ENCODE peak calls at places on chromosomes 1 and 21, in ten cellular contexts. I is cardiac muscle cell; F is heart right ventricle; U is mammary epithelial cell; D is stomach; E is tibial nerve; R is thoracic aorta; A is pancreas; Q is ovary; N is CD8-positive, alpha-beta T cell. V is an unnamed sample.

GRCh38 chr1:192730206-192730605 is 78.6 kb upstream of the RGS2 start:
- DNase-seq in I (peak; percentile 68), F (no peak), U (no peak), D (no peak), E (no peak), R (no peak), A (no peak), Q (no peak), N (no peak), V (no peak)

GRCh38 chr1:80656628-80657019 is 1144.1 kb upstream of the ADGRL2 start:
- DNase-seq in I (no peak), F (no peak), U (no peak), D (no peak), E (no peak), R (no peak), A (no peak), Q (no peak), N (no peak), V (no peak)

GRCh38 chr1:53944469-53945182 is 873 bp downstream of the IFT25 start:
- DNase-seq in I (peak; percentile 21), F (no peak), U (peak; percentile 18), D (no peak), E (no peak), R (no peak), A (no peak), Q (peak; percentile 39), N (no peak), V (no peak)

GRCh38 chr1:163035791-163036249 is 33.3 kb upstream of the RGS4 start:
- DNase-seq in I (peak; percentile 55), F (no peak), U (peak; percentile 98), D (no peak), E (no peak), R (no peak), A (no peak), Q (no peak), N (no peak), V (no peak)

GRCh38 chr1:93878501-93878888 is 511 bp downstream of the DNTTIP2 start:
- DNase-seq in I (peak; percentile 18), F (peak; percentile 22), U (peak; percentile 68), D (peak; percentile 67), E (no peak), R (no peak), A (peak; percentile 51), Q (peak; percentile 32), N (peak; percentile 62), V (no peak)

GRCh38 chr1:41278076-41278475 is 36.0 kb upstream of the SCMH1 start:
- DNase-seq in I (no peak), F (no peak), U (no peak), D (no peak), E (no peak), R (no peak), A (no peak), Q (no peak), N (no peak), V (no peak)

GRCh38 chr1:26993237-26994019 is at the start of gene TRNP1:
- DNase-seq in I (peak; percentile 82), F (peak; percentile 59), U (peak; percentile 78), D (peak; percentile 83), E (peak; percentile 50), R (no peak), A (peak; percentile 88), Q (peak; percentile 60), N (peak; percentile 73), V (peak; percentile 79)

GRCh38 chr1:162147760-162148159 is 78.3 kb downstream of the NOS1AP start:
- DNase-seq in I (no peak), F (no peak), U (no peak), D (no peak), E (no peak), R (no peak), A (no peak), Q (no peak), N (no peak), V (no peak)

GRCh38 chr1:56578664-56578962 is 750 bp downstream of the PLPP3 start:
- DNase-seq in I (no peak), F (no peak), U (no peak), D (no peak), E (no peak), R (no peak), A (peak; percentile 51), Q (no peak), N (no peak), V (no peak)

GRCh38 chr1:227268943-227269342 is 49.3 kb downstream of the CDC42BPA start:
- DNase-seq in I (peak; percentile 14), F (no peak), U (no peak), D (no peak), E (no peak), R (no peak), A (no peak), Q (no peak), N (no peak), V (no peak)

GRCh38 chr1:26602378-26602959 is 72.9 kb downstream of the RPS6KA1 start:
- DNase-seq in I (peak; percentile 76), F (peak; percentile 70), U (peak; percentile 48), D (no peak), E (no peak), R (no peak), A (no peak), Q (no peak), N (no peak), V (no peak)

GRCh38 chr1:52127181-52128175 is 14.4 kb upstream of the ZFYVE9 start:
- DNase-seq in I (peak; percentile 85), F (peak; percentile 36), U (peak; percentile 54), D (no peak), E (no peak), R (no peak), A (no peak), Q (no peak), N (no peak), V (no peak)

GRCh38 chr21:39911792-39912191 is 44.6 kb downstream of the PCP4 start:
- DNase-seq in I (no peak), F (no peak), U (no peak), D (no peak), E (no peak), R (no peak), A (no peak), Q (no peak), N (no peak), V (no peak)

GRCh38 chr21:39913651-39914145 is 46.5 kb downstream of the PCP4 start:
- DNase-seq in I (no peak), F (peak; percentile 8), U (no peak), D (no peak), E (no peak), R (no peak), A (no peak), Q (no peak), N (no peak), V (no peak)

GRCh38 chr21:39911286-39911685 is 44.0 kb downstream of the PCP4 start:
- DNase-seq in I (no peak), F (no peak), U (no peak), D (no peak), E (no peak), R (no peak), A (no peak), Q (no peak), N (no peak), V (no peak)

GRCh38 chr21:39904457-39904856 is 37.2 kb downstream of the PCP4 start:
- DNase-seq in I (no peak), F (no peak), U (peak; percentile 2), D (no peak), E (no peak), R (no peak), A (no peak), Q (no peak), N (no peak), V (no peak)

GRCh38 chr21:39908265-39908923 is 41.2 kb downstream of the PCP4 start:
- DNase-seq in I (no peak), F (no peak), U (no peak), D (no peak), E (no peak), R (no peak), A (no peak), Q (no peak), N (no peak), V (no peak)
- H3K4me1 ChIP-seq in I (no peaks in the 10 kb centered on the region), F (no peaks in the 10 kb centered on the region), U (no peaks in the 10 kb centered on the region), D (no peaks in the 10 kb centered on the region), E (no peaks in the 10 kb centered on the region), R (no peaks in the 10 kb centered on the region), A (no peaks in the 10 kb centered on the region), Q (no peaks in the 10 kb centered on the region), N (no peaks in the 10 kb centered on the region), V (peaks cover 6% of the 10 kb centered on the region)

GRCh38 chr1:2965676-2966075 is 55.6 kb upstream of the ACTRT2 start:
- DNase-seq in I (no peak), F (no peak), U (no peak), D (no peak), E (no peak), R (no peak), A (no peak), Q (no peak), N (no peak), V (no peak)
- H3K9me3 ChIP-seq in I (no peaks in the 10 kb centered on the region), F (no peaks in the 10 kb centered on the region), U (peaks cover 57% of the 10 kb centered on the region), D (no peaks in the 10 kb centered on the region), E (no peaks in the 10 kb centered on the region), R (no peaks in the 10 kb centered on the region), A (no peaks in the 10 kb centered on the region), Q (no peaks in the 10 kb centered on the region), N (no peaks in the 10 kb centered on the region), V (no peaks in the 10 kb centered on the region)

DNA sequence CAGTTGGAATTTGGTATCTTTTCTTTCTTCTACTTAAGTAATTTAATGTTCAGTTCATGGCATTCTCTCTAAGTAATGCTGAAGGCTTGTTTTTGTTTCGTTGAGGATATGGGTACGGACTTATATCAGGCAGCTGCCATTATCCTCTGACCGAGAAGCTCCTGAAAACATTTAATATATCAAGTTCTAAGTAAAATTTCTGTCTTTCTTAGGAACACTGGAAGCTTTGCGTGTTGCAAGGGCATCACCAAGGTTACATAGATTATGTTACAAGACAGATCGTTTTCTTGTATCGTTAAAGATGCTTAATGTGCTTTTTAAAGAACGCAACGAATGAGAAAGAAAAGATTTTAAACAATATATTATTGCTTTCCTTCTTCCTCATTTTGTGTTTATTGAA is 1.0 kb upstream of the GALNT2 start:
- DNase-seq in I (no peak), F (no peak), U (no peak), D (no peak), E (no peak), R (no peak), A (no peak), Q (no peak), N (peak; percentile 1), V (no peak)
- H3K4me3 ChIP-seq in I (peak overlapping the region; percentile 42), F (peak overlapping the region; percentile 73), U (peak overlapping the region; percentile 71), D (peak overlapping the region; percentile 97), E (peak overlapping the region; percentile 52), R (peak overlapping the region; percentile 100), A (peak overlapping the region; percentile 8), Q (peak overlapping the region; percentile 81), N (peak overlapping the region; percentile 81), V (peak overlapping the region; percentile 79)

DNA sequence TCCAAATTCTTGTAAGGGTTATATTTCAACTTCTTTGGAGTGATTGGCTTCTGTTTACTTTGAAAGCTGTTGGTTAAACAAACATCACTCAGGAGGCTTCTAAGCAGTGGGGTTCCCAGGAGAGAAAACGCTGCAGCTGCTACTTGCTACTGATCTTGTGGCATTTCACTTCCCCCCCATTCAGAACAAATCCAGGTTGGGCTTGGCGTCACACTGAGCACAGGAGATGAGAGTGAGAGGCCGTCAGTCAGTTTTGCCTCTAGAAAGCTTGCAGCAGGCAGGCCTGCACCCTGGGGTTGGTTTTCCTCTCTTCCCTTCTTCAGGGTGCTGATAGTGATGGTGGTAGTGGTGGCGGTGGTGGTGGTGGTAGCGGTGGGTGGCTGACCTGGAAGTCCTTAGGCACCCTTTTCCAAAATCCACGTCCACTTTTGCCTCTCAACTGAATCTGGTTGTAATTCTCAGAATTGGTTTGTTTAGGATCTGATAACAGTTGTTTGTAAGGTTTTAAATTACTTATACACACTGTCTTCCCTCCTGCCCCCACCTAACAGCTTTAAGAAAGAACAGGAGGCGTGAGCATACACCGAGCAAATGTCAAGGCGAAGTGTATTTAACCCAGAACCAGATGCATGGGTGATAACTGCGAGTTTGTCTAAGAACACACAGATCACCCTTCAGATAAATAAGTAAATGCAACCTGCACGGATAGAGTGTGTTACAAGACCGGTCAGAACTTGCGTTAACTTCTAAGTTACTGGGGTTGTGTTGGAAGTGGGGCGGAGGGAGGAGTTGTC is 3.2 kb upstream of the PROX1 start:
- DNase-seq in I (no peak), F (no peak), U (no peak), D (no peak), E (no peak), R (no peak), A (no peak), Q (no peak), N (no peak), V (no peak)
- H3K4me1 ChIP-seq in I (peaks cover 16% of the 10 kb centered on the region), F (peaks cover 23% of the 10 kb centered on the region), U (peaks cover 15% of the 10 kb centered on the region), D (peaks cover 63% of the 10 kb centered on the region), E (no peaks in the 10 kb centered on the region), R (peaks cover 46% of the 10 kb centered on the region), A (no peaks in the 10 kb centered on the region), Q (peaks cover 13% of the 10 kb centered on the region), N (peaks cover 18% of the 10 kb centered on the region), V (no peaks in the 10 kb centered on the region)

V was measured in tibial artery.